ENCODE peak calls at places on chromosomes 16 and 17, in four cellular contexts. One of them, this sample, is unnamed.

GRCh38 chr17:66934040-66934439 is 30.5 kb upstream of the CACNG4 start:
- DNase-seq in dermis microvascular lymphatic vessel endothelial cell: no peak
- DNase-seq in hypothalamus: no peak
- DNase-seq in cerebellum: no peak
- DNase-seq in this sample: no peak

GRCh38 chr16:75860654-75861053 is 134.4 kb upstream of the CPHXL start:
- DNase-seq in cerebellum: peak
- DNase-seq in dermis microvascular lymphatic vessel endothelial cell: no peak
- DNase-seq in hypothalamus: peak
- DNase-seq in this sample: no peak

GRCh38 chr16:12573730-12574383 is 229.8 kb downstream of the CPPED1 start:
- DNase-seq in hypothalamus: peak
- DNase-seq in cerebellum: no peak
- DNase-seq in dermis microvascular lymphatic vessel endothelial cell: peak
- DNase-seq in this sample: peak

GRCh38 chr17:66304304-66305174 is 2.1 kb downstream of the PRKCA start:
- DNase-seq in dermis microvascular lymphatic vessel endothelial cell: no peak
- DNase-seq in hypothalamus: no peak
- DNase-seq in cerebellum: no peak
- DNase-seq in this sample: no peak

GRCh38 chr17:55729484-55729883 is 6.8 kb upstream of the TMEM100 start:
- DNase-seq in hypothalamus: no peak
- DNase-seq in cerebellum: no peak
- DNase-seq in dermis microvascular lymphatic vessel endothelial cell: no peak
- DNase-seq in this sample: no peak

GRCh38 chr17:33854596-33854995 is 400.5 kb upstream of the CCL2 start:
- DNase-seq in cerebellum: no peak
- DNase-seq in hypothalamus: no peak
- DNase-seq in dermis microvascular lymphatic vessel endothelial cell: no peak
- DNase-seq in this sample: no peak

GRCh38 chr17:42112552-42113176 is at the start of gene DHX58:
- DNase-seq in hypothalamus: peak
- DNase-seq in dermis microvascular lymphatic vessel endothelial cell: no peak
- DNase-seq in cerebellum: peak
- DNase-seq in this sample: peak

GRCh38 chr16:3979070-3979469 is 98.6 kb upstream of the CREBBP start:
- DNase-seq in dermis microvascular lymphatic vessel endothelial cell: no peak
- DNase-seq in hypothalamus: no peak
- DNase-seq in cerebellum: no peak
- DNase-seq in this sample: no peak

GRCh38 chr17:1606352-1606985 is 22.2 kb downstream of the SLC43A2 start:
- DNase-seq in dermis microvascular lymphatic vessel endothelial cell: no peak
- DNase-seq in hypothalamus: no peak
- DNase-seq in cerebellum: no peak
- DNase-seq in this sample: no peak

GRCh38 chr16:9302102-9302501 is 210.7 kb downstream of the HAPSTR1 start:
- DNase-seq in cerebellum: no peak
- DNase-seq in hypothalamus: no peak
- DNase-seq in dermis microvascular lymphatic vessel endothelial cell: peak
- DNase-seq in this sample: no peak

GRCh38 chr17:76868176-76868668 is at the start of gene MGAT5B:
- DNase-seq in dermis microvascular lymphatic vessel endothelial cell: peak
- DNase-seq in cerebellum: peak
- DNase-seq in hypothalamus: peak
- DNase-seq in this sample: peak

GRCh38 chr17:50685334-50685665 is 22.4 kb downstream of the ANKRD40 start:
- DNase-seq in dermis microvascular lymphatic vessel endothelial cell: no peak
- DNase-seq in hypothalamus: no peak
- DNase-seq in cerebellum: no peak
- DNase-seq in this sample: no peak

GRCh38 chr16:85163278-85164112 is 51.2 kb upstream of the CIBAR2 start:
- DNase-seq in hypothalamus: no peak
- DNase-seq in cerebellum: no peak
- DNase-seq in dermis microvascular lymphatic vessel endothelial cell: no peak
- DNase-seq in this sample: no peak

GRCh38 chr16:17227278-17227677 is 243.5 kb downstream of the XYLT1 start:
- DNase-seq in dermis microvascular lymphatic vessel endothelial cell: no peak
- DNase-seq in hypothalamus: no peak
- DNase-seq in cerebellum: no peak
- DNase-seq in this sample: no peak

GRCh38 chr17:79202476-79202875 is 127.9 kb downstream of the ENGASE start:
- DNase-seq in cerebellum: no peak
- DNase-seq in hypothalamus: no peak
- DNase-seq in dermis microvascular lymphatic vessel endothelial cell: no peak
- DNase-seq in this sample: no peak

GRCh38 chr17:16506188-16506587 is 14.2 kb upstream of the LRRC75A start:
- DNase-seq in cerebellum: no peak
- DNase-seq in dermis microvascular lymphatic vessel endothelial cell: no peak
- DNase-seq in hypothalamus: no peak
- DNase-seq in this sample: no peak

GRCh38 chr16:81716478-81717210 is 62.4 kb upstream of the PLCG2 start:
- DNase-seq in dermis microvascular lymphatic vessel endothelial cell: no peak
- DNase-seq in cerebellum: no peak
- DNase-seq in hypothalamus: no peak
- DNase-seq in this sample: no peak

GRCh38 chr17:29628619-29629018 is 5.9 kb upstream of the CORO6 start:
- DNase-seq in dermis microvascular lymphatic vessel endothelial cell: no peak
- DNase-seq in hypothalamus: no peak
- DNase-seq in cerebellum: no peak
- DNase-seq in this sample: no peak

GRCh38 chr17:5500247-5500803 is 14.0 kb downstream of the MIS12 start:
- DNase-seq in hypothalamus: no peak
- DNase-seq in cerebellum: no peak
- DNase-seq in dermis microvascular lymphatic vessel endothelial cell: no peak
- DNase-seq in this sample: no peak

GRCh38 chr17:45234641-45235040 is 13.0 kb downstream of the FMNL1 start:
- DNase-seq in hypothalamus: no peak
- DNase-seq in cerebellum: no peak
- DNase-seq in dermis microvascular lymphatic vessel endothelial cell: no peak
- DNase-seq in this sample: no peak

GRCh38 chr16:24580665-24581064 is 41.3 kb downstream of the RBBP6 start:
- DNase-seq in dermis microvascular lymphatic vessel endothelial cell: no peak
- DNase-seq in hypothalamus: no peak
- DNase-seq in cerebellum: peak
- DNase-seq in this sample: peak

GRCh38 chr17:63140255-63140654 is 174.2 kb downstream of the TANC2 start:
- DNase-seq in dermis microvascular lymphatic vessel endothelial cell: peak
- DNase-seq in cerebellum: no peak
- DNase-seq in hypothalamus: no peak
- DNase-seq in this sample: no peak

GRCh38 chr17:40209404-40210093 is 9.6 kb upstream of the WIPF2 start:
- DNase-seq in hypothalamus: no peak
- DNase-seq in dermis microvascular lymphatic vessel endothelial cell: no peak
- DNase-seq in cerebellum: no peak
- DNase-seq in this sample: peak

GRCh38 chr17:59487161-59487873 is 78.1 kb upstream of the DHX40 start:
- DNase-seq in dermis microvascular lymphatic vessel endothelial cell: no peak
- DNase-seq in cerebellum: peak
- DNase-seq in hypothalamus: no peak
- DNase-seq in this sample: peak

GRCh38 chr16:55179858-55180585 is 144.0 kb upstream of the IRX6 start:
- DNase-seq in cerebellum: no peak
- DNase-seq in hypothalamus: no peak
- DNase-seq in dermis microvascular lymphatic vessel endothelial cell: no peak
- DNase-seq in this sample: no peak

GRCh38 chr17:42311240-42312034 is 23.1 kb downstream of the STAT5A start:
- DNase-seq in dermis microvascular lymphatic vessel endothelial cell: no peak
- DNase-seq in cerebellum: no peak
- DNase-seq in hypothalamus: peak
- DNase-seq in this sample: peak

GRCh38 chr17:76405607-76405966 is 21.2 kb downstream of the SPHK1 start:
- DNase-seq in dermis microvascular lymphatic vessel endothelial cell: no peak
- DNase-seq in hypothalamus: no peak
- DNase-seq in cerebellum: no peak
- DNase-seq in this sample: no peak

GRCh38 chr16:2343211-2343610 is 2.7 kb upstream of the ABCA3 start:
- DNase-seq in dermis microvascular lymphatic vessel endothelial cell: no peak
- DNase-seq in cerebellum: no peak
- DNase-seq in hypothalamus: no peak
- DNase-seq in this sample: no peak

GRCh38 chr16:82924075-82924854 is 297.5 kb downstream of the CDH13 start:
- DNase-seq in cerebellum: no peak
- DNase-seq in dermis microvascular lymphatic vessel endothelial cell: no peak
- DNase-seq in hypothalamus: no peak
- DNase-seq in this sample: no peak

GRCh38 chr17:36816889-36817288 is 120.4 kb upstream of the LHX1 start:
- DNase-seq in dermis microvascular lymphatic vessel endothelial cell: no peak
- DNase-seq in hypothalamus: no peak
- DNase-seq in cerebellum: no peak
- DNase-seq in this sample: no peak

GRCh38 chr16:84699712-84700517 is at the start of gene USP10:
- DNase-seq in cerebellum: peak
- DNase-seq in hypothalamus: peak
- DNase-seq in dermis microvascular lymphatic vessel endothelial cell: peak
- DNase-seq in this sample: peak

GRCh38 chr16:56944954-56945839 is 13.3 kb downstream of the HERPUD1 start:
- DNase-seq in hypothalamus: no peak
- DNase-seq in dermis microvascular lymphatic vessel endothelial cell: no peak
- DNase-seq in cerebellum: no peak
- DNase-seq in this sample: no peak

This sample was measured in AG20443.